ENCODE peak calls at places on chromosome 3, in eight cellular contexts. S is fibroblast of lung, B is K562, P is tibial nerve, F is psoas muscle, H is lower lobe of right lung, V is body of pancreas, Y is mucosa of descending colon. C is an unnamed sample. For H3K9me3, the result is how much of the 10 kb centered on the place peaks cover.

GRCh38 chr3:20324664-20325478 is 138.9 kb upstream of the SGO1 start:
- DNase-seq in H (no peak), F (no peak), B (peak), S (no peak), P (no peak), V (peak), Y (no peak), C (no peak)

GRCh38 chr3:16369247-16369646 is 104.2 kb downstream of the OXNAD1 start:
- DNase-seq in F (no peak), B (no peak), V (no peak), H (no peak), P (no peak), Y (no peak), S (no peak), C (no peak)

GRCh38 chr3:54004351-54004750 is 112.7 kb upstream of the SELENOK start:
- DNase-seq in H (no peak), S (no peak), Y (no peak), V (no peak), F (no peak), P (no peak), B (no peak), C (no peak)

GRCh38 chr3:3553236-3553635 is 246.0 kb upstream of the LRRN1 start:
- DNase-seq in B (no peak), Y (no peak), S (no peak), F (no peak), V (no peak), H (no peak), P (no peak), C (no peak)

GRCh38 chr3:101184111-101184510 is 136.3 kb downstream of the IMPG2 start:
- DNase-seq in P (no peak), S (no peak), V (no peak), B (no peak), H (no peak), Y (no peak), F (no peak), C (no peak)

GRCh38 chr3:101926594-101927105 is 77.3 kb downstream of the NFKBIZ start:
- DNase-seq in B (no peak), V (no peak), S (no peak), Y (no peak), H (no peak), F (no peak), P (no peak), C (no peak)

GRCh38 chr3:138861755-138862333 is 27.1 kb upstream of the PIK3CB start:
- DNase-seq in P (no peak), S (peak), B (peak), F (no peak), V (no peak), H (no peak), Y (no peak), C (no peak)

GRCh38 chr3:160562952-160563351 is 2.4 kb downstream of the KPNA4 start:
- DNase-seq in F (no peak), S (no peak), Y (no peak), V (no peak), B (no peak), P (no peak), H (no peak), C (no peak)

GRCh38 chr3:190617185-190617584 is 103.3 kb downstream of the IL1RAP start:
- DNase-seq in Y (peak), S (no peak), P (peak), H (peak), V (peak), B (no peak), F (peak), C (no peak)

GRCh38 chr3:63937661-63938651 is 25.8 kb upstream of the SCAANT1 start:
- DNase-seq in Y (no peak), H (peak), B (peak), F (no peak), P (no peak), S (no peak), V (no peak), C (peak)

GRCh38 chr3:39196671-39197446 is 4.5 kb upstream of the XIRP1 start:
- DNase-seq in S (no peak), Y (no peak), B (no peak), F (no peak), P (no peak), H (no peak), V (no peak), C (no peak)

GRCh38 chr3:112770026-112770626 is 76.5 kb downstream of the CD200R1L start:
- DNase-seq in S (peak), H (no peak), Y (no peak), P (no peak), B (peak), F (peak), V (peak), C (no peak)

GRCh38 chr3:195537995-195538394 is 5.1 kb downstream of the PPP1R2 start:
- DNase-seq in V (no peak), P (no peak), S (no peak), B (no peak), H (no peak), Y (no peak), F (no peak), C (no peak)

GRCh38 chr3:126732281-126733060 is 28.4 kb downstream of the CHCHD6 start:
- DNase-seq in S (peak), H (no peak), V (no peak), P (no peak), Y (no peak), B (no peak), F (no peak), C (no peak)

GRCh38 chr3:142964150-142964498 is 650 bp upstream of the PAQR9 start:
- DNase-seq in V (no peak), P (no peak), Y (no peak), H (no peak), F (no peak), S (no peak), B (no peak), C (no peak)

GRCh38 chr3:55180936-55181535 is 253.2 kb upstream of the LRTM1 start:
- DNase-seq in V (peak), S (peak), F (no peak), H (no peak), P (peak), Y (peak), B (peak), C (no peak)

GRCh38 chr3:1752205-1752604 is 346.5 kb upstream of the CNTN4 start:
- DNase-seq in H (no peak), V (no peak), S (no peak), F (no peak), Y (no peak), B (no peak), P (no peak), C (no peak)

GRCh38 chr3:28301607-28302158 is 46.8 kb upstream of the ZCWPW2 start:
- DNase-seq in F (no peak), V (no peak), B (no peak), Y (no peak), S (no peak), P (no peak), H (no peak), C (no peak)

GRCh38 chr3:81869380-81869779 is 107.9 kb upstream of the GBE1 start:
- DNase-seq in F (no peak), B (no peak), S (no peak), Y (no peak), H (no peak), P (no peak), V (no peak), C (no peak)

GRCh38 chr3:105656607-105657504 is 212.0 kb downstream of the CBLB start:
- DNase-seq in H (no peak), Y (no peak), S (no peak), P (no peak), V (no peak), F (no peak), B (no peak), C (no peak)

GRCh38 chr3:104281713-104282112 is 1085.0 kb upstream of the ALCAM start:
- DNase-seq in P (no peak), H (no peak), Y (no peak), F (no peak), S (no peak), V (no peak), B (no peak), C (no peak)
- H3K9me3 ChIP-seq in P (under half), H (under half), Y (under half), F (under half), S (under half), V (under half), B (under half), C (under half)

DNA sequence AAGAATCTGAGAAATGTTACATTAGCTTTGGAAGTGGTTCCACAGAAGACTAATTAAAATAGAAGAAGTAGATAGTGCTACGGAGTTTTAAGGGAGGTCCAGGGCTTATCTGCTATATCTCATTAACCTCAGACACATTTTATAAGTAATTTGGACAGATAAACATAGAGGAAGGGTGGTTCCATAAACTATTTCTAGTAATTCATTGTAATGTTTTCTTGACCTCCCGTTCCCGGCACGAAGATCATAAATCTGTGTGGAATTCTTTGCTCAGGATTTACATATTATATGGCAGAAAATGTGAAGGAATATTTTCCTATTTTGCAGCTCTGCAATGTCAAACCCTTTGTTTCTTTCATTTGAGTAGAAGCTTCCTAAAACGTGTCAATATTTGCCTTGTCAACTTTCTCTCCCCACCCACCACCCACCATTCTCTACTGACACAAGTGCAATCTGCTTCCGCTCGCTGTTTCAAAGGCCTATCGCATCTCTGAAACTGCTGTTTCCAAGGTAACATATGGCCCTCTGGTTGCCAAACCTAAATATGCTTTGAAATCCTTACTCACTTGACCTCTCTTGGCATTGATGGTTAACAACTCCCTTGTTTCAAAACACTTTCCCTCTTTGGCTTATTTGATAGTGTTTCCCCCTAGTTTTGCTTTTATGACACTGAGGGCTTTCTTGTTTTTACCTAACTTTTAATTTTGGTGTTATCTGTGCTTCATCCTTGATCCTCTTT is 21.4 kb upstream of the PLSCR5 start:
- DNase-seq in S (no peak), Y (no peak), P (no peak), B (no peak), F (no peak), V (no peak), H (no peak), C (no peak)
- H3K9me3 ChIP-seq in S (under half), Y (under half), P (under half), B (under half), F (under half), V (under half), H (under half), C (under half)

GRCh38 chr3:136903899-136904298 is 41.9 kb downstream of the NCK1 start:
- DNase-seq in Y (no peak), H (no peak), F (no peak), P (no peak), V (no peak), S (no peak), B (no peak), C (no peak)
- H3K9me3 ChIP-seq in Y (under half), H (under half), F (under half), P (under half), V (under half), S (under half), B (under half), C (under half)

DNA sequence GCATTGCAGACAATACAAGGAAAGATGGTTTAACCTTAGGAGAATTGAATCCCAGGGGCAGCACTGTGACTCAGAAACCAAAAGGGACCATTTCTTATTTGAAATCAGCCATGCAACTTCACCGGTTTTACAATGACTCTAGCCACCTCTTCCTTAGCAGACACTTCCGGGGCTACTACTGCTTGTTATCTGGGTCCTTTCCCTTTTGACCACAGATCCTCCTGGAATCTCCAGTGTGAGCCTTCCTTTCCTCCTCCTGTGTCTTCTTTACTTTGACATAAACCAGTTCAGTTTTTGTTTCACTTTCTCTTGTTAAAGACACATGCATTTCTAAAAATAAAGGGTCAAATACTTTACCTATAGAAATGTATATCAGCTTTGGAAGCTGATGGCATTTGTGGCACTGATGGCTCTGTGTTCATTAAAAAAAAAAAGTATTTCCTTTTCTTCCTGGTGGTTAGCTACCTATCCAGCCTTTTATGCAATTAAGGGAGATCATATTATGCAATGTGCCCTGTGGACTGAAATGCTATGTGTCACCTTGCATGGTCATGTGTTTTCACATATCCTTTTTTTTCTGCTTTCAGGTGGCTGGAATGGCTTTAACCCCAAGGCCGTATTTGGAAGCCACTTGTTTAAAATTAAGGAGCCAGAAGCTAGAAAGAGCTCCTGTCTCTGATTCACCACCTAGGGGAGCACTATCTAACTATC is 296.2 kb downstream of the CHL1 start:
- DNase-seq in Y (no peak), P (no peak), V (no peak), F (no peak), S (no peak), B (no peak), H (no peak), C (no peak)
- H3K9me3 ChIP-seq in Y (under half), P (under half), V (under half), F (under half), S (under half), B (under half), H (under half), C (under half)

GRCh38 chr3:134526319-134526718 is 40.5 kb downstream of the CEP63 start:
- DNase-seq in B (no peak), V (no peak), P (no peak), F (no peak), S (no peak), Y (no peak), H (no peak), C (no peak)

GRCh38 chr3:134527538-134528186 is 41.8 kb downstream of the CEP63 start:
- DNase-seq in H (no peak), Y (no peak), P (no peak), S (no peak), B (no peak), V (no peak), F (no peak), C (no peak)

GRCh38 chr3:134522541-134522940 is 36.7 kb downstream of the CEP63 start:
- DNase-seq in F (no peak), B (no peak), P (no peak), V (no peak), S (no peak), H (no peak), Y (no peak), C (no peak)

GRCh38 chr3:134527037-134527436 is 41.2 kb downstream of the CEP63 start:
- DNase-seq in H (no peak), P (no peak), B (peak), F (no peak), Y (no peak), V (no peak), S (no peak), C (no peak)

DNA sequence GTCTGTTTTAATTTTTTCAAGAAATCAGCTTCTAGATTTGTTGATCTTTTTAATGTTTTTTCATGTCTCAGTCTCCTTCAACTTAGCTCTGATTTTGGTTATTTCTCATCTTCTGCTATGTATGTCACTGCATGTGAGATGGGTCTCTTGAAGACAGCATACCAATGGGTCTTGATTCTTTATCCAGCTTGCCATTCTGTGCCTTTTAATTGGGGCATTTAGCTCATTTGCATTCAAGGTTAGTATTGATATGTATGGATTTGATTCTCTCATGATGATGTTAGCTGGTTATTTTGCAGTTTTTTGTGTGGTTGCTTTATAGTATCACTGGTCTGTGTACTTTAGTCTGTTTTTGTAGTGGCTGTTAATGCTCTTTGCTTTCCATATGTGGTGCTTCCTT is 39.4 kb downstream of the CEP63 start:
- DNase-seq in P (no peak), Y (no peak), H (no peak), B (no peak), V (no peak), S (no peak), F (no peak), C (no peak)
- H3K9me3 ChIP-seq in P (under half), Y (under half), H (under half), B (under half), V (under half), S (under half), F (under half), C (under half)

GRCh38 chr3:481680-482079 is 285.1 kb downstream of the CHL1 start:
- DNase-seq in B (no peak), V (no peak), H (no peak), F (no peak), S (peak), P (no peak), Y (no peak), C (no peak)
- H3K9me3 ChIP-seq in B (under half), V (under half), H (under half), F (under half), S (under half), P (under half), Y (under half), C (under half)

GRCh38 chr3:177523072-177523675 is 325.9 kb upstream of the TBL1XR1 start:
- DNase-seq in F (no peak), H (no peak), Y (no peak), P (no peak), V (no peak), B (no peak), S (no peak), C (no peak)
- H3K9me3 ChIP-seq in F (under half), H (under half), Y (under half), P (under half), V (under half), B (under half), S (under half), C (under half)

GRCh38 chr3:172070269-172070668 is 30.9 kb downstream of the FNDC3B start:
- DNase-seq in B (no peak), S (no peak), F (no peak), Y (no peak), V (no peak), H (no peak), P (no peak), C (no peak)
- H3K9me3 ChIP-seq in B (under half), S (under half), F (under half), Y (under half), V (under half), H (under half), P (under half), C (under half)

GRCh38 chr3:46768061-46768460 is 50.4 kb upstream of the PRSS50 start:
- DNase-seq in S (no peak), B (no peak), F (no peak), Y (no peak), H (no peak), P (no peak), V (no peak), C (no peak)
- H3K9me3 ChIP-seq in S (under half), B (under half), F (under half), Y (under half), H (under half), P (under half), V (under half), C (half or more)

C was measured in stomach.